ENCODE peak calls at places on chromosomes 13 and 19, in four cellular contexts. R is endothelial cell, V is HFFc6, A is AG04449. D is an unnamed sample.

GRCh38 chr13:43908156-43909126 is 28.7 kb downstream of the LACC1 start:
- DNase-seq in A (peak; percentile 38), R (peak; percentile 6), V (peak; percentile 77), D (peak; percentile 5)

GRCh38 chr19:40279120-40279551 is 6.0 kb downstream of the AKT2 start:
- DNase-seq in R (no peak), V (no peak), A (no peak), D (no peak)

GRCh38 chr13:32037471-32037870 is 5.9 kb downstream of the FRY start:
- DNase-seq in V (no peak), R (no peak), A (no peak), D (no peak)

GRCh38 chr19:11505504-11506100 is at the start of gene ZNF653:
- DNase-seq in A (no peak), V (peak; percentile 91), R (peak; percentile 93), D (peak; percentile 96)

GRCh38 chr19:3814648-3815047 is 28.5 kb upstream of the MATK start:
- DNase-seq in A (no peak), R (no peak), V (no peak), D (no peak)

GRCh38 chr13:48281556-48281955 is 22.0 kb upstream of the RB1 start:
- DNase-seq in A (no peak), V (no peak), R (no peak), D (no peak)

GRCh38 chr19:15815306-15815705 is at the start of gene OR10H1:
- DNase-seq in A (no peak), V (no peak), R (no peak), D (no peak)

GRCh38 chr19:752652-753517 is 2.0 kb downstream of the MISP start:
- DNase-seq in V (peak; percentile 80), R (no peak), A (peak; percentile 26), D (no peak)

GRCh38 chr13:28658539-28658795 is 463 bp upstream of the POMP start:
- DNase-seq in R (no peak), V (no peak), A (no peak), D (no peak)

GRCh38 chr13:92224052-92224821 is 825.8 kb downstream of the GPC5 start:
- DNase-seq in V (no peak), R (no peak), A (no peak), D (no peak)

GRCh38 chr13:41694902-41695301 is 237.6 kb downstream of the RGCC start:
- DNase-seq in R (no peak), V (peak; percentile 92), A (peak; percentile 82), D (no peak)

GRCh38 chr13:32150794-32151193 is 119.2 kb downstream of the FRY start:
- DNase-seq in V (peak; percentile 15), A (no peak), R (no peak), D (no peak)

GRCh38 chr13:34941436-34941834 is 635 bp upstream of the NBEA start:
- DNase-seq in V (no peak), A (no peak), R (no peak), D (peak; percentile 1)

GRCh38 chr13:38641164-38641948 is 45.5 kb upstream of the FREM2 start:
- DNase-seq in A (no peak), R (no peak), V (no peak), D (no peak)

GRCh38 chr13:21137696-21138095 is 38.7 kb downstream of the SKA3 start:
- DNase-seq in V (peak; percentile 24), R (no peak), A (no peak), D (no peak)

GRCh38 chr13:76791290-76791664 is 94.9 kb downstream of the KCTD12 start:
- DNase-seq in R (no peak), V (no peak), A (no peak), D (no peak)

GRCh38 chr19:55370305-55370988 is at the start of gene IL11:
- DNase-seq in R (no peak), V (peak; percentile 74), A (no peak), D (no peak)

GRCh38 chr19:38304866-38305429 is 897 bp downstream of the C19orf33 start:
- DNase-seq in A (no peak), V (no peak), R (peak; percentile 44), D (no peak)

GRCh38 chr13:102399791-102400618 is 1.8 kb downstream of the FGF14 start:
- DNase-seq in V (no peak), A (no peak), R (peak; percentile 18), D (peak; percentile 26)

GRCh38 chr13:105327727-105328126 is 1207.7 kb downstream of the EFNB2 start:
- DNase-seq in A (no peak), R (no peak), V (no peak), D (no peak)

GRCh38 chr19:43152217-43152616 is 34.1 kb downstream of the PSG5 start:
- DNase-seq in R (no peak), V (no peak), A (no peak), D (no peak)

GRCh38 chr19:48203227-48203793 is 32.8 kb downstream of the ZSWIM9 start:
- DNase-seq in A (no peak), V (no peak), R (no peak), D (peak; percentile 55)

GRCh38 chr13:37460211-37460610 is 138.4 kb downstream of the POSTN start:
- DNase-seq in V (peak; percentile 24), A (no peak), R (no peak), D (no peak)

DNA sequence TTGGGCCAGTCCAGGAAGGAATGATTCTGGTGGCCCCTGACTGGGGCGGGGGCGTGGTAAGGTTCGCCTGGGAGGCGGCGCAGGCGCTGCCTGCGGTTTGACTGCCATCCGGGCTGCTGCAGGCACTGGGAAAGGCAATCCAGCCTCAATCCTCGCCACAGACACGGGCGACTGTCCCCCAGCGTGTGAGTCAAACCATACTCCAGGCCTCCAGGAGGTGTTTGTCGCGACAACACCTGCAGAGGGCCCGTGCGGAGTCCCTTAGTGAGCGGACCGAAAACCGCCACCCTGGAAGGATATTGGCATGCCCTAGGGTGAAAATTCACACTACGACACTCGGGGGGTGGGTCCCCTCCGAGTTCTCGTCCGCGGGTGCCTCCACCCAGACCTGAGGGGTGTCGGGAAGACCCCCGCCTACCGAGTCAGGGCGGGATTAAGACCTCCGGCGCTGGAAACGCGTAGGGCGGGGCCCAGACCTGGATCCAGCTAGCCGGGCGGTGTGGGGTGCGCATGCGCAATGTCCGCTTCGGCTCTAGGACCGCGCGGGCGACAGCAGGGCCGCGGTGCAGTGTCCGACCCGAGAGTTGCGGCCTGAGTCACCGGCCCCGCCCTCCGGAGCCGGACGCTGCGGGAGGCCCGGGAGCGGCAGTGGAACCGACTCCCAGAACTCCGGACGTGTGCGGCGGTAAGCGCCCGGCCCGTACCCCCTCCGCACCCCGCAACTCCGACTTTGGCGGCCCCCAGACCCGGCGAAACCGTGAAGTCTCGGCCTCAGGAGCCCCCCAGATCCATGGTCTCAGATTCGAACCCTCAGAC is at the start of gene CAPNS1:
- DNase-seq in A (peak; percentile 52), V (peak; percentile 94), R (peak; percentile 97), D (peak; percentile 95)
- TF ChIP-seq CTCF in A (no peak), V (no peak), R (no peak), D (no peak)

GRCh38 chr19:49570997-49571676 is 9.2 kb downstream of the NOSIP start:
- DNase-seq in V (no peak), R (no peak), A (no peak), D (peak; percentile 52)
- TF ChIP-seq CTCF in V (no peak), R (no peak), A (no peak), D (no peak)

GRCh38 chr13:46682015-46682414 is 114.9 kb downstream of the ESD start:
- DNase-seq in A (no peak), V (no peak), R (no peak), D (no peak)

GRCh38 chr13:46683879-46684278 is 113.1 kb downstream of the ESD start:
- DNase-seq in R (no peak), V (no peak), A (no peak), D (no peak)

GRCh38 chr13:46685006-46685730 is 111.8 kb downstream of the ESD start:
- DNase-seq in V (no peak), A (no peak), R (no peak), D (no peak)

GRCh38 chr13:46686171-46686570 is 110.8 kb downstream of the ESD start:
- DNase-seq in V (no peak), R (no peak), A (no peak), D (no peak)

GRCh38 chr13:46684287-46685001 is 112.5 kb downstream of the ESD start:
- DNase-seq in A (no peak), V (no peak), R (peak; percentile 17), D (no peak)
- TF ChIP-seq CTCF in A (no peak), V (no peak), R (peak; percentile 15), D (no peak)

GRCh38 chr13:85525411-85525810 is 273.8 kb downstream of the SLITRK6 start:
- DNase-seq in R (no peak), A (no peak), V (no peak), D (no peak)
- TF ChIP-seq CTCF in R (no peak), A (no peak), V (no peak), D (no peak)

GRCh38 chr19:35973487-35973886 is 21.5 kb upstream of the SDHAF1 start:
- DNase-seq in R (no peak), A (no peak), V (no peak), D (no peak)

GRCh38 chr19:35978271-35978670 is 16.7 kb upstream of the SDHAF1 start:
- DNase-seq in V (no peak), R (no peak), A (no peak), D (no peak)

GRCh38 chr19:35975608-35976214 is 19.3 kb upstream of the SDHAF1 start:
- DNase-seq in R (peak; percentile 57), A (no peak), V (no peak), D (peak; percentile 34)

GRCh38 chr19:35978832-35979365 is 16.1 kb upstream of the SDHAF1 start:
- DNase-seq in A (no peak), R (no peak), V (no peak), D (no peak)

DNA sequence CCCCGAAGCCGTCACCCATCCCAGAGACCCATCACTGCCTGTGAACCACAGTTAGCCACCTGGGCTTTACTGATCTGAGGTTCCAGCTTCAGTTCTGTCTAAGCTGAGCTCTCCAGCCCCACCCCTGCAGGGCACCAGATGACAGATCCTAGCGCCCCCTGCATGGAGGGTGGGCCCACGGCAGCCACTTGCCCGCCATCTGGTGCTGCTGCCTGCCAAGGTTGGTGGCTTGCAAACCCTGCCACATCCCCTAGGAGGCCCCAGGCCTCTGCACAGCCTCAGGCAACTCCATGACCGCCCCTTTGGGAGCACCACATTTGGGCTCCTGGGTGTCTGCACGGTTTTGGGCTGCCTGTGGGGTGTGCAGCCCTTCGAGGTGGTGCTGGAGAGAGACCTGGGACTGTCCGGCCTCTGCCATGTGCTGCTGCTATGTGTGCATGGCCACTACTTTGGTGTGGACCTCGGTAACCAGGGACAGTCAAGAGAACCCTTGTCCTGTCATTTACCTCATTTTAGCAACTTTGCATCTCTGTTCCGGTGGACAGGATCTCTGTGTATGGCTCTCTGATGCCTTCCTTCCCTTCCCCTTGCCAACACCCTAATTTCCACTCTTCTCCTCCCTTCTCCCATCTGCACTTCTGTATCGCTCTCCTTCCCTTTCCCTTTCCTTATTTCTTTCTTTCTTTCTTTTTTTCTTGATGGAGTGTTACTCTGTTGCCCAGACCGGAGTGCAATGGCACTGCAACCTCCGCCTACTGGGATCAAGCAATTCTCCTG is 17.4 kb upstream of the SDHAF1 start:
- DNase-seq in V (no peak), R (peak; percentile 59), A (no peak), D (peak; percentile 71)
- TF ChIP-seq CTCF in V (peak; percentile 45), R (no peak), A (no peak), D (peak; percentile 60)

GRCh38 chr13:51797664-51798488 is 6.1 kb downstream of the DHRS12 start:
- DNase-seq in V (peak; percentile 35), A (no peak), R (peak; percentile 38), D (peak; percentile 73)
- TF ChIP-seq CTCF in V (peak; percentile 74), A (peak; percentile 42), R (peak; percentile 28), D (peak; percentile 55)

D was measured in activated CD8-positive, alpha-beta T cell treated with anti-CD3 and anti-CD28 coated beads for 36 hours.